ENCODE peak calls at places on chromosomes 3 and 15, in nine cellular contexts. V is Peyer's patch, D is HepG2, S is ovary, A is H54, Y is lower leg skin, B is suprapubic skin, E is stomach, Q is esophagus squamous epithelium. X is an unnamed sample.

GRCh38 chr3:108391917-108392585 is 95.7 kb downstream of the HHLA2 start:
- DNase-seq in V (no peak), D (no peak), S (no peak), A (no peak), Y (no peak), B (no peak), E (no peak), Q (no peak), X (no peak)

GRCh38 chr15:86892774-86893449 is 813.2 kb downstream of the AGBL1 start:
- DNase-seq in V (no peak), D (no peak), S (no peak), A (no peak), Y (no peak), B (no peak), E (no peak), Q (no peak), X (no peak)

GRCh38 chr3:172709776-172710708 is 825 bp downstream of the NCEH1 start:
- DNase-seq in V (no peak), D (no peak), S (peak), A (no peak), Y (peak), B (peak), E (peak), Q (no peak), X (peak)

GRCh38 chr3:155560594-155560993 is 184.3 kb downstream of the PLCH1 start:
- DNase-seq in V (no peak), D (no peak), S (no peak), A (peak), Y (no peak), B (no peak), E (no peak), Q (no peak), X (no peak)

GRCh38 chr3:115836944-115837343 is 213.6 kb downstream of the GAP43 start:
- DNase-seq in V (no peak), D (no peak), S (no peak), A (peak), Y (no peak), B (no peak), E (no peak), Q (no peak), X (peak)

GRCh38 chr3:197942956-197943556 is 6.9 kb upstream of the RPL35A start:
- DNase-seq in V (no peak), D (no peak), S (no peak), A (no peak), Y (no peak), B (no peak), E (no peak), Q (no peak), X (peak)

GRCh38 chr3:191366675-191367074 is 36.3 kb upstream of the UTS2B start:
- DNase-seq in V (no peak), D (no peak), S (no peak), A (no peak), Y (no peak), B (no peak), E (no peak), Q (no peak), X (no peak)

GRCh38 chr3:104460477-104461406 is 906.0 kb upstream of the ALCAM start:
- DNase-seq in V (no peak), D (no peak), S (no peak), A (no peak), Y (no peak), B (no peak), E (no peak), Q (no peak), X (no peak)

GRCh38 chr3:141127344-141128125 is 76.4 kb downstream of the SPSB4 start:
- DNase-seq in V (no peak), D (no peak), S (no peak), A (no peak), Y (no peak), B (no peak), E (no peak), Q (no peak), X (no peak)

GRCh38 chr3:16455001-16455400 is 58.5 kb downstream of the RFTN1 start:
- DNase-seq in V (no peak), D (no peak), S (peak), A (no peak), Y (no peak), B (no peak), E (no peak), Q (no peak), X (no peak)

GRCh38 chr15:48946088-48946839 is 17.5 kb downstream of the SHC4 start:
- DNase-seq in V (no peak), D (no peak), S (no peak), A (peak), Y (no peak), B (no peak), E (no peak), Q (no peak), X (no peak)

GRCh38 chr3:107690522-107691138 is 167.9 kb downstream of the BBX start:
- DNase-seq in V (no peak), D (peak), S (no peak), A (no peak), Y (no peak), B (no peak), E (no peak), Q (no peak), X (peak)

GRCh38 chr15:23645379-23646164 is 2.1 kb downstream of the MAGEL2 start:
- DNase-seq in V (no peak), D (peak), S (no peak), A (no peak), Y (no peak), B (no peak), E (no peak), Q (no peak), X (no peak)

GRCh38 chr15:79185199-79185598 is 94.6 kb upstream of the RASGRF1 start:
- DNase-seq in V (no peak), D (no peak), S (no peak), A (no peak), Y (peak), B (no peak), E (no peak), Q (no peak), X (peak)

GRCh38 chr15:86915811-86916331 is 836.2 kb downstream of the AGBL1 start:
- DNase-seq in V (no peak), D (peak), S (no peak), A (peak), Y (no peak), B (no peak), E (no peak), Q (no peak), X (peak)

GRCh38 chr3:128062033-128062745 is 10.0 kb downstream of the SEC61A1 start:
- DNase-seq in V (no peak), D (no peak), S (no peak), A (no peak), Y (no peak), B (no peak), E (no peak), Q (no peak), X (no peak)

GRCh38 chr15:63481105-63481810 is 23.1 kb upstream of the USP3 start:
- DNase-seq in V (no peak), D (no peak), S (no peak), A (no peak), Y (no peak), B (no peak), E (no peak), Q (no peak), X (no peak)

GRCh38 chr3:43759297-43759782 is 68.6 kb downstream of the ABHD5 start:
- DNase-seq in V (no peak), D (peak), S (no peak), A (peak), Y (no peak), B (no peak), E (no peak), Q (no peak), X (no peak)

GRCh38 chr3:194006102-194006501 is 129.8 kb upstream of the HES1 start:
- DNase-seq in V (no peak), D (no peak), S (no peak), A (no peak), Y (no peak), B (no peak), E (no peak), Q (no peak), X (no peak)

GRCh38 chr3:61559108-61559731 is 2.2 kb upstream of the PTPRG start:
- DNase-seq in V (no peak), D (no peak), S (no peak), A (no peak), Y (no peak), B (no peak), E (no peak), Q (no peak), X (no peak)

GRCh38 chr15:65827065-65827464 is 35.0 kb upstream of the DENND4A start:
- DNase-seq in V (no peak), D (no peak), S (no peak), A (no peak), Y (peak), B (no peak), E (no peak), Q (no peak), X (no peak)

GRCh38 chr3:194465920-194466570 is 20.8 kb downstream of the ATP13A3 start:
- DNase-seq in V (no peak), D (no peak), S (no peak), A (no peak), Y (no peak), B (no peak), E (no peak), Q (no peak), X (peak)

GRCh38 chr3:64954995-64955636 is 267.3 kb upstream of the ADAMTS9 start:
- DNase-seq in V (no peak), D (no peak), S (no peak), A (no peak), Y (no peak), B (no peak), E (peak), Q (no peak), X (no peak)

GRCh38 chr3:12758025-12758830 is 831 bp downstream of the TMEM40 start:
- DNase-seq in V (no peak), D (no peak), S (peak), A (no peak), Y (no peak), B (peak), E (peak), Q (no peak), X (no peak)

GRCh38 chr3:148175215-148175614 is 522.5 kb upstream of the AGTR1 start:
- DNase-seq in V (no peak), D (no peak), S (no peak), A (no peak), Y (no peak), B (no peak), E (no peak), Q (no peak), X (no peak)

GRCh38 chr3:173397161-173398110 is at the start of gene NLGN1:
- DNase-seq in V (no peak), D (no peak), S (peak), A (peak), Y (peak), B (peak), E (peak), Q (no peak), X (peak)

GRCh38 chr15:64263567-64263966 is 92.4 kb downstream of the CSNK1G1 start:
- DNase-seq in V (no peak), D (no peak), S (no peak), A (no peak), Y (no peak), B (no peak), E (no peak), Q (no peak), X (no peak)

GRCh38 chr3:43902415-43902814 is 211.7 kb downstream of the ABHD5 start:
- DNase-seq in V (no peak), D (no peak), S (no peak), A (no peak), Y (no peak), B (no peak), E (no peak), Q (no peak), X (no peak)

GRCh38 chr3:159782724-159783421 is 205.8 kb upstream of the IL12A start:
- DNase-seq in V (no peak), D (peak), S (no peak), A (no peak), Y (no peak), B (no peak), E (no peak), Q (no peak), X (no peak)

DNA sequence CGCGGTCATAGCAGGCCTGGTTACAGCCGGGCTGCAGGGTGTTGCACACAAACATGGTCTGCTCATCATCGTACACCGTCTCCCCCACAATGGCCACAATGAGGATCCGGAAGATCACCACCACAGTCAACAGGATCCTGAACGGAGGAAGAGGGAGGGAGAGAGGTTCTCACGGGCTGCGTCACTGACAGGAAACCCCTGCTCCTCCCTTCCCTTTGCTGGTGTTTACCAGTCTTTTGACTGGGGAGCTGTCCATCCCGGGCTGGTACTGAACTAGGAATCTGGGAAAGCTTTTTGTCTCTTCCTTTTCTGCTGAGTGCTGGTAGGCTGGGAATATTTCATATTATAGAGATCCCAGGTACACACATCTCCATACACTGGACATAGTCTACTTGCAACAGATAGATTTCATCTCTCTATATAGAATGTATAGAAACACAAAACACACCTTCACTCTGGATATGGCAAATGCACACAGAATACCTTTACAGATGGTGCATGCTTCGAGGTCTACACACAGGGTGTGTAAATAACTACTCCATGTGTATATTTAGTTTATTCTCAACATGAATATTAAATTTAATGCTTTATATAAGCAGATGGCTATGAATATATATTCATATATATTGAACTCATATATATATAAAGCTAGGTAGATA is 1.4 kb downstream of the GJD2 start:
- DNase-seq in V (no peak), D (peak), S (no peak), A (peak), Y (no peak), B (no peak), E (no peak), Q (no peak), X (no peak)
- TF ChIP-seq POLR2A in V (no peak), D (no peak), S (no peak), A (no peak), Y (no peak), B (no peak), E (no peak), Q (no peak), X (no peak)

GRCh38 chr15:32716216-32716959 is 1.4 kb upstream of the GREM1 start:
- DNase-seq in V (no peak), D (no peak), S (no peak), A (no peak), Y (no peak), B (no peak), E (no peak), Q (no peak), X (no peak)

GRCh38 chr15:32717290-32718081 is at the start of gene GREM1:
- DNase-seq in V (no peak), D (no peak), S (no peak), A (no peak), Y (no peak), B (peak), E (no peak), Q (no peak), X (no peak)

GRCh38 chr15:32716960-32717289 is 879 bp upstream of the GREM1 start:
- DNase-seq in V (no peak), D (no peak), S (no peak), A (no peak), Y (no peak), B (no peak), E (no peak), Q (no peak), X (no peak)

GRCh38 chr15:32718822-32719716 is 1.3 kb downstream of the GREM1 start:
- DNase-seq in V (no peak), D (no peak), S (no peak), A (no peak), Y (no peak), B (no peak), E (peak), Q (no peak), X (no peak)

GRCh38 chr15:32718082-32718821 is 448 bp downstream of the GREM1 start:
- DNase-seq in V (no peak), D (no peak), S (no peak), A (no peak), Y (no peak), B (no peak), E (no peak), Q (no peak), X (no peak)
- TF ChIP-seq POLR2A in V (no peak), D (no peak), S (no peak), A (no peak), Y (no peak), B (no peak), E (no peak), Q (no peak), X (no peak)

GRCh38 chr3:46660003-46660402 is 33.5 kb downstream of the ALS2CL start:
- DNase-seq in V (no peak), D (no peak), S (no peak), A (no peak), Y (peak), B (no peak), E (no peak), Q (no peak), X (no peak)

GRCh38 chr3:46659285-46659684 is 34.2 kb downstream of the ALS2CL start:
- DNase-seq in V (no peak), D (no peak), S (no peak), A (no peak), Y (no peak), B (peak), E (no peak), Q (no peak), X (no peak)

GRCh38 chr3:46655271-46655670 is 38.2 kb downstream of the ALS2CL start:
- DNase-seq in V (no peak), D (no peak), S (no peak), A (no peak), Y (no peak), B (no peak), E (no peak), Q (no peak), X (no peak)

GRCh38 chr3:46660543-46661523 is 32.6 kb downstream of the ALS2CL start:
- DNase-seq in V (peak), D (no peak), S (no peak), A (no peak), Y (peak), B (peak), E (peak), Q (no peak), X (no peak)

GRCh38 chr3:46656778-46657556 is 36.5 kb downstream of the ALS2CL start:
- DNase-seq in V (peak), D (no peak), S (no peak), A (no peak), Y (no peak), B (no peak), E (no peak), Q (no peak), X (no peak)
- TF ChIP-seq POLR2A in V (no peak), D (no peak), S (no peak), A (no peak), Y (no peak), B (no peak), E (no peak), Q (no peak), X (no peak)

GRCh38 chr3:142595951-142596725 is at the start of gene PLS1:
- DNase-seq in V (peak), D (peak), S (peak), A (peak), Y (peak), B (peak), E (peak), Q (no peak), X (peak)
- TF ChIP-seq POLR2A in V (peak), D (peak), S (no peak), A (peak), Y (no peak), B (no peak), E (no peak), Q (no peak), X (peak)

GRCh38 chr15:101497484-101498034 is 8.1 kb upstream of the PCSK6 start:
- DNase-seq in V (no peak), D (peak), S (no peak), A (no peak), Y (peak), B (no peak), E (no peak), Q (no peak), X (no peak)
- TF ChIP-seq POLR2A in V (no peak), D (peak), S (no peak), A (no peak), Y (no peak), B (no peak), E (no peak), Q (no peak), X (no peak)

DNA sequence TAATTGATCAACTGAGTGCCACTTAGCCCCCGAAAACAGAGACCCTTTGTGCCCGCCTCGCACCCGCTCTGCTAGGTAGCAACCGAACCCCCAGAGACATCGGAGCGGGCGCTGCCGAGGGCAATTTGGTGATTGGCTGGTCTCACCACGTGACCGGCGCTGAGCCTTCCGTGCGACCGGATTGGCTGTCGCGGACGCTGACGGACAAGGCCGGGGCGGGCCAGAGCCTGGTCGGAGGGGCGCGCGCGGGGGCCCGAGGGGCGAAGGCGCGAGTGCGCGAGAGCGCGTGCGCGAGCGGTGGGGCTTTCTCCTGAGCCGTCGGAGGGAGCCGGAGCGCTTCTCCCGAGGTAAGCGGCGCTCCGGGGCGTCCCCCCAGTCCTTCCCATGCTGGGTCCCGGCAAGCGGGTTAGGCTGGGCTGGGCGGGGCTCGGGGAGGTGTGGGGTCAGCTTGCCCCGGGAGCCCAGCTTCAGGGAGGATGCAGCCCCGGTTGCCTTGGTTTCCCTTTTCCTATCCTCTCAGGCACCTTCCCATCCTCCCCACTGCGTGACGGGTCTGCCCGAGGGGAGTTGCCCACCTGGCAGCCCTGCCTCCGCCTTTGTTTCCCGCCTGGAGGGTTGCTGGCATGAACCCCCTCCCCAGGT is at the start of gene TMEM108:
- DNase-seq in V (peak), D (no peak), S (peak), A (no peak), Y (peak), B (peak), E (peak), Q (no peak), X (peak)
- TF ChIP-seq POLR2A in V (no peak), D (no peak), S (no peak), A (no peak), Y (no peak), B (no peak), E (no peak), Q (no peak), X (no peak)

X was measured in erythroblast.